ENCODE peak calls at places on chromosomes 4 and X, in seven cellular contexts. G is iPS-NIHi11; H is NB4; E is H1; T is activated T-cell treated with anti-CD3 and anti-CD28 coated beads, Interleukin-2, amount 50 U/mL, for 48 hours; F is stimulated activated CD4-positive, alpha-beta T cell treated with anti-CD3 and anti-CD28 coated beads, Interleukin-1b, Interleukin-23, amount 100 ng/mL, for 24 hours; Y is HFF-Myc. W is an unnamed sample.

GRCh38 chr4:105276361-105276760 is 129.7 kb downstream of the TET2 start:
- DNase-seq in F (no peak), T (no peak), H (no peak), Y (no peak), G (no peak), E (no peak), W (no peak)

GRCh38 chr4:28462766-28463165 is 1602.1 kb downstream of the STIM2 start:
- DNase-seq in T (no peak), G (no peak), E (no peak), Y (no peak), H (no peak), F (no peak), W (no peak)

GRCh38 chrX:48487362-48487785 is 11.4 kb downstream of the FTSJ1 start:
- DNase-seq in G (no peak), T (no peak), Y (peak), H (no peak), E (no peak), F (no peak), W (no peak)

GRCh38 chr4:127501103-127501502 is 131.7 kb upstream of the INTU start:
- DNase-seq in G (no peak), H (no peak), E (no peak), Y (no peak), T (no peak), F (no peak), W (no peak)

GRCh38 chr4:24770111-24770584 is 25.2 kb upstream of the SOD3 start:
- DNase-seq in Y (peak), H (peak), E (peak), T (peak), G (no peak), F (no peak), W (no peak)

GRCh38 chrX:120790118-120790517 is 85.5 kb downstream of the CT47B1 start:
- DNase-seq in F (no peak), H (peak), G (peak), T (no peak), E (no peak), Y (no peak), W (no peak)

GRCh38 chrX:4253092-4253491 is 539.6 kb upstream of the PRKX start:
- DNase-seq in F (no peak), Y (no peak), T (no peak), H (peak), E (no peak), G (no peak), W (no peak)

GRCh38 chr4:71550220-71551190 is 211.7 kb downstream of the SLC4A4 start:
- DNase-seq in Y (peak), E (no peak), T (no peak), F (no peak), H (no peak), G (peak), W (no peak)

GRCh38 chr4:17695341-17695740 is 80.9 kb downstream of the MED28 start:
- DNase-seq in E (no peak), T (no peak), F (no peak), Y (no peak), H (no peak), G (no peak), W (no peak)

GRCh38 chr4:87532109-87532508 is 2.9 kb upstream of the SPARCL1 start:
- DNase-seq in G (no peak), T (no peak), E (no peak), F (no peak), H (no peak), Y (no peak), W (no peak)

GRCh38 chrX:47156611-47157520 is 11.8 kb downstream of the RBM10 start:
- DNase-seq in E (no peak), T (no peak), G (no peak), F (no peak), H (peak), Y (no peak), W (no peak)

GRCh38 chrX:153519569-153520285 is 2.3 kb downstream of the ATP2B3 start:
- DNase-seq in T (no peak), G (no peak), H (no peak), Y (no peak), E (no peak), F (no peak), W (no peak)

GRCh38 chr4:158652920-158653319 is 18.8 kb downstream of the C4orf46 start:
- DNase-seq in H (no peak), G (no peak), T (no peak), Y (no peak), E (no peak), F (no peak), W (no peak)

GRCh38 chr4:113871080-113871479 is 108.4 kb downstream of the ARSJ start:
- DNase-seq in T (no peak), F (no peak), H (no peak), Y (no peak), G (no peak), E (no peak), W (no peak)

GRCh38 chr4:5460106-5460801 is 248.1 kb downstream of the EVC2 start:
- DNase-seq in H (peak), G (peak), T (no peak), Y (no peak), F (no peak), E (peak), W (peak)

GRCh38 chr4:10715696-10716095 is 31.1 kb upstream of the CLNK start:
- DNase-seq in F (no peak), H (no peak), G (no peak), T (no peak), E (no peak), Y (peak), W (no peak)

W was measured in posterior cingulate gyrus.